ENCODE peak calls at places on chromosomes 3 and 15, in six cellular contexts. E is cardiac fibroblast, Y is left ventricle myocardium inferior, R is glutamatergic neuron, O is H9, B is GM12865. C is an unnamed sample.

GRCh38 chr15:91263632-91264477 is 163.8 kb downstream of the SV2B start:
- DNase-seq in R (no peak), Y (peak), E (peak), O (no peak), B (no peak), C (no peak)

GRCh38 chr15:99371180-99372103 is 120.2 kb downstream of the LRRC28 start:
- DNase-seq in Y (no peak), O (no peak), R (no peak), B (peak), E (peak), C (no peak)

GRCh38 chr3:150874666-150875219 is 30.5 kb downstream of the MINDY4B start:
- DNase-seq in B (no peak), Y (no peak), E (peak), O (no peak), R (no peak), C (no peak)

GRCh38 chr3:89946863-89947262 is 839.4 kb downstream of the EPHA3 start:
- DNase-seq in E (no peak), Y (no peak), B (no peak), R (no peak), O (no peak), C (no peak)

GRCh38 chr3:100737334-100737733 is 28.0 kb downstream of the TFG start:
- DNase-seq in B (peak), R (no peak), O (no peak), E (peak), Y (no peak), C (no peak)

GRCh38 chr3:152737021-152737908 is 97.7 kb upstream of the P2RY1 start:
- DNase-seq in R (no peak), B (peak), E (peak), Y (no peak), O (no peak), C (no peak)

GRCh38 chr15:44028349-44028748 is 166.7 kb downstream of the FRMD5 start:
- DNase-seq in Y (no peak), B (no peak), R (no peak), E (peak), O (peak), C (no peak)

GRCh38 chr3:27615555-27615954 is 106.6 kb downstream of the EOMES start:
- DNase-seq in O (no peak), B (no peak), E (no peak), Y (no peak), R (no peak), C (no peak)

GRCh38 chr15:92947071-92947730 is 47.1 kb downstream of the CHD2 start:
- DNase-seq in Y (no peak), B (no peak), O (no peak), E (no peak), R (no peak), C (no peak)

GRCh38 chr15:49265911-49266310 is 95.9 kb downstream of the GALK2 start:
- DNase-seq in B (no peak), Y (no peak), R (no peak), E (no peak), O (no peak), C (no peak)

GRCh38 chr3:63565220-63565619 is 87.3 kb upstream of the SNTN start:
- DNase-seq in Y (no peak), E (no peak), O (no peak), R (no peak), B (no peak), C (no peak)

GRCh38 chr15:98889930-98890695 is 117.5 kb downstream of the PGPEP1L start:
- DNase-seq in Y (no peak), O (no peak), R (no peak), E (peak), B (no peak), C (no peak)

GRCh38 chr3:81242871-81243270 is 518.6 kb downstream of the GBE1 start:
- DNase-seq in E (peak), O (no peak), R (no peak), Y (no peak), B (peak), C (no peak)

GRCh38 chr3:64859625-64860590 is 172.1 kb upstream of the ADAMTS9 start:
- DNase-seq in B (no peak), E (peak), Y (no peak), O (no peak), R (no peak), C (no peak)

GRCh38 chr3:150275946-150276345 is 132.2 kb upstream of the TSC22D2 start:
- DNase-seq in Y (no peak), O (no peak), R (no peak), B (no peak), E (peak), C (no peak)

GRCh38 chr15:73964736-73965093 is 27.4 kb downstream of the STOML1 start:
- DNase-seq in O (peak), E (peak), B (peak), R (peak), Y (peak), C (peak)

GRCh38 chr3:186520436-186520835 is 23.7 kb downstream of the CRYGS start:
- DNase-seq in E (no peak), B (no peak), R (no peak), O (no peak), Y (no peak), C (no peak)

GRCh38 chr15:28921925-28922711 is 36.3 kb downstream of the APBA2 start:
- DNase-seq in Y (no peak), O (peak), E (no peak), B (no peak), R (no peak), C (no peak)

GRCh38 chr3:49757197-49757596 is 29.1 kb downstream of the IP6K1 start:
- DNase-seq in B (no peak), O (no peak), E (no peak), Y (no peak), R (no peak), C (no peak)

GRCh38 chr15:69222002-69222474 is 61.6 kb downstream of the GLCE start:
- DNase-seq in E (no peak), O (no peak), R (no peak), Y (no peak), B (no peak), C (no peak)

GRCh38 chr15:66838671-66839239 is 136.7 kb downstream of the SMAD6 start:
- DNase-seq in B (no peak), Y (no peak), O (no peak), R (no peak), E (peak), C (no peak)

GRCh38 chr3:13657660-13658435 is 108.9 kb downstream of the FBLN2 start:
- DNase-seq in Y (peak), R (peak), O (peak), E (peak), B (peak), C (peak)

GRCh38 chr3:189756651-189757078 is 125.5 kb downstream of the TP63 start:
- DNase-seq in B (peak), Y (no peak), E (peak), R (no peak), O (no peak), C (no peak)

GRCh38 chr3:148513066-148513671 is 184.5 kb upstream of the AGTR1 start:
- DNase-seq in Y (no peak), R (no peak), E (peak), O (no peak), B (no peak), C (no peak)

GRCh38 chr3:45871834-45872233 is 14.5 kb upstream of the CCR9 start:
- DNase-seq in R (no peak), E (no peak), B (no peak), O (no peak), Y (no peak), C (no peak)

GRCh38 chr3:129063841-129064482 is 3.4 kb downstream of the GP9 start:
- DNase-seq in R (no peak), Y (no peak), O (no peak), B (no peak), E (no peak), C (no peak)

GRCh38 chr3:104896624-104897023 is 470.1 kb upstream of the ALCAM start:
- DNase-seq in B (no peak), R (no peak), Y (no peak), E (no peak), O (no peak), C (no peak)

GRCh38 chr3:113211370-113212154 is at the start of gene BOC:
- DNase-seq in Y (peak), B (no peak), E (peak), R (peak), O (peak), C (no peak)
- TF ChIP-seq CTCF in Y (no peak), B (no peak), E (no peak), R (no peak), O (no peak), C (no peak)

GRCh38 chr15:79541176-79541575 is 109.0 kb downstream of the MINAR1 start:
- DNase-seq in B (no peak), E (no peak), Y (no peak), O (no peak), R (peak), C (no peak)

GRCh38 chr15:79543097-79543496 is 111.0 kb downstream of the MINAR1 start:
- DNase-seq in E (no peak), Y (no peak), B (no peak), O (no peak), R (no peak), C (no peak)

GRCh38 chr15:79539426-79539825 is 107.3 kb downstream of the MINAR1 start:
- DNase-seq in Y (no peak), B (no peak), E (peak), R (no peak), O (no peak), C (no peak)

GRCh38 chr15:79535536-79535935 is 103.4 kb downstream of the MINAR1 start:
- DNase-seq in B (no peak), E (no peak), R (no peak), Y (no peak), O (no peak), C (no peak)

DNA sequence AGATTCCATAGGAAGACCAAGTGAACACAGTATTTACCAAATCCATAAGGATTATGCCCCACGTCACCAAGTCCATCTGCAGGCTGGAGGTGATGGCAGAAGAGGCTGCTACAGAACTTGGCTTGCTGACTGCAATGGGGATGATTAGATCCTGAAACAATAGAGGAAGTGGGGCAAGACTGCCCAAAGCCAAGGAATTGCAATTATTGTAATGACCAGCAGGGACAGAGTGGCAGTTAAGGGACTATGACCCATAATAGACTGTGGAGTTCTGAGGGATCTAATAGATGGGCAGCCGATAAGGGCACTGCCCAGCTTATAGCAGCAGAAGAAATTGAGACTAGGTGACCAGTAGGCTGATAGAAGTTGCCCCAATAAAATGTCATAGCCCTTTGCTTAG is 108.4 kb downstream of the MINAR1 start:
- DNase-seq in E (no peak), B (peak), Y (no peak), O (no peak), R (no peak), C (no peak)
- TF ChIP-seq CTCF in E (no peak), B (peak), Y (no peak), O (peak), R (peak), C (no peak)

GRCh38 chr3:55013145-55013544 is 85.3 kb upstream of the LRTM1 start:
- DNase-seq in O (no peak), B (no peak), Y (no peak), R (no peak), E (peak), C (no peak)
- TF ChIP-seq CTCF in O (peak), B (no peak), Y (peak), R (no peak), E (no peak), C (no peak)

GRCh38 chr3:16472593-16472992 is 40.9 kb downstream of the RFTN1 start:
- DNase-seq in O (no peak), Y (no peak), R (no peak), E (no peak), B (no peak), C (no peak)
- TF ChIP-seq CTCF in O (no peak), Y (no peak), R (no peak), E (no peak), B (no peak), C (no peak)

DNA sequence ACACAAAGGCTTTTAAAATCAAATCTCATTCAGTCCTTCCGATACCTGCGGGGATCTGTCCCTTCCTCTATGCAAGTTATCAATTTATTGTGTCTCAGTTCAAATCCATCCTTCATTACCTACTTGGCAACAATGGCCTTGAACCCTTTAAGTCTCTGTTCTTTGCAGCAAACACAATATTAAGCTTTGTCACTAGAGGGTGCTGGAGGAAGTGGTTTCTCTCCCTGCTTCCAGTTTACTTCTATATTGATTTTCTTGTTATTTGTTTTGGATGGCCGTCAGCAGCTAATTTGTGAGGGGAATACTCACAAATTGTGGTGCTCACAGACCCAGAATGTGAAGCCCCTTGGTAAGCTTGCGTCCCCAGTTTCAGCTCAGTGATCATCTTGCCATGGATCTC is 278.3 kb downstream of the FGF12 start:
- DNase-seq in O (no peak), E (peak), B (peak), R (no peak), Y (no peak), C (no peak)
- TF ChIP-seq CTCF in O (peak), E (peak), B (peak), R (peak), Y (peak), C (no peak)

GRCh38 chr3:191220908-191221307 is 21.9 kb downstream of the OSTN start:
- DNase-seq in Y (no peak), E (peak), R (no peak), O (no peak), B (no peak), C (no peak)
- TF ChIP-seq CTCF in Y (no peak), E (no peak), R (no peak), O (peak), B (no peak), C (no peak)

DNA sequence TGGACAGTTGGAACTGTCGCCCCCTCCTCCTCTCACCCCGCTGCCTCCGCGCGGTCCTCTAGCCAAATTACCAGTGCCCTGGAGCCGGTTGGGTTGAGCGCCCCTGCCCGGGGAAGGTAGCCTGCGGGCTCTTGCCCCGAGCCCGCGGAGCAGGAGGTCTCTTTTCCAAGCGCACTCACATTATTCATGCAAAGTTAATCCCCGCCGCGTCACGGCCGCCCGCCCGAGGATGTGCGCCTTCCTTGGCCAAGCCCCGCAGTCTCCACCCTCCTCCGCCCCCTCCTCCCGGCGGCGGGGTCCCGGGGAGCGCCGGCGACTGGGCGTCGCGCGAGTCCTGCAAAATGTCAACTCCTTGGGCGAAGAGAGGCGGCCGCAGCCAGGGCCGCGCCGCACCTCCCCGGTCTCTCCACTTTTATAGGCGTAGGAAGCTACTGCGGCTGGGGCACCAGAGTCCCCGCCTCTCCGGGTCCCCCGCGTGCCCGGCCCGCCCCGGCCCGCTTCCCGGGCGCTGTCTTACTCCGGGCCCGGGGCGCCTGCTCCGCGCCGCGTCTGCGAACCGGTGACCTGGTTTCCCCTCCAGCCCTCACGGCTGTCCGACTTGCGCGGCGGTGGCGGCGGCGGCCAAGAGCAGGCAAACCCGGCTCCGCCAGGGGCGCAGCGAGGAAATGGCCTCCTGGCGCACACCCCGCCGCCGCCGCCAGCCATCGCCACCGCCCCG is at the start of gene THRB:
- DNase-seq in O (peak), Y (peak), R (peak), B (peak), E (peak), C (no peak)
- TF ChIP-seq CTCF in O (peak), Y (peak), R (no peak), B (no peak), E (peak), C (no peak)

C was measured in CD8-positive, alpha-beta T cell.